ENCODE peak calls at places on chromosomes 13 and 19, in five cellular contexts. S is lower lobe of right lung, F is B cell, L is lower leg skin, C is kidney epithelial cell. P is an unnamed sample.

GRCh38 chr13:90238433-90238832 is 1109.1 kb upstream of the MIR17HG start:
- DNase-seq in F (no peak), S (no peak), L (no peak), C (no peak), P (no peak)

GRCh38 chr19:6743714-6744380 is 4.4 kb downstream of the TRIP10 start:
- DNase-seq in S (peak; percentile 11), C (no peak), F (no peak), L (no peak), P (no peak)

GRCh38 chr13:66689628-66690027 is 540.5 kb downstream of the PCDH9 start:
- DNase-seq in L (no peak), C (no peak), S (no peak), F (no peak), P (no peak)

GRCh38 chr19:31141301-31141700 is 207.9 kb downstream of the TSHZ3 start:
- DNase-seq in L (peak; percentile 60), S (no peak), C (no peak), F (no peak), P (no peak)

GRCh38 chr13:74288361-74288911 is 154.2 kb upstream of the KLF12 start:
- DNase-seq in S (no peak), F (peak; percentile 56), C (no peak), L (peak; percentile 86), P (no peak)

GRCh38 chr13:49219647-49220034 is 497 bp upstream of the MLNR start:
- DNase-seq in F (no peak), S (no peak), L (no peak), C (no peak), P (no peak)

GRCh38 chr19:33515921-33516320 is 5.7 kb downstream of the PEPD start:
- DNase-seq in L (no peak), F (no peak), C (no peak), S (no peak), P (no peak)

GRCh38 chr19:3073159-3073563 is 10.9 kb upstream of the TLE5 start:
- DNase-seq in L (no peak), S (no peak), C (peak; percentile 18), F (no peak), P (no peak)

GRCh38 chr19:12847159-12848139 is 9.1 kb downstream of the MAST1 start:
- DNase-seq in F (peak; percentile 84), S (peak; percentile 92), C (peak; percentile 43), L (peak; percentile 96), P (peak; percentile 98)

GRCh38 chr19:3451451-3451866 is 28.9 kb downstream of the SMIM24 start:
- DNase-seq in C (no peak), L (no peak), F (no peak), S (no peak), P (no peak)

GRCh38 chr19:34220472-34221063 is 33.8 kb upstream of the GARRE1 start:
- DNase-seq in L (peak; percentile 87), C (no peak), F (peak; percentile 65), S (no peak), P (peak; percentile 25)

GRCh38 chr13:88932950-88933349 is 1261.8 kb downstream of the SLITRK5 start:
- DNase-seq in C (no peak), S (no peak), F (no peak), L (no peak), P (no peak)

GRCh38 chr19:3548594-3548993 is 8.8 kb downstream of the MFSD12 start:
- DNase-seq in C (no peak), L (no peak), S (peak; percentile 79), F (no peak), P (no peak)

GRCh38 chr13:111610879-111611278 is 290.4 kb downstream of the TEX29 start:
- DNase-seq in S (no peak), L (peak; percentile 56), F (no peak), C (no peak), P (no peak)

GRCh38 chr19:28847468-28847867 is 365.5 kb downstream of the UQCRFS1 start:
- DNase-seq in L (peak; percentile 42), F (no peak), C (no peak), S (no peak), P (no peak)

GRCh38 chr13:111211789-111212516 is 96.8 kb downstream of the ARHGEF7 start:
- DNase-seq in S (no peak), C (no peak), L (no peak), F (no peak), P (no peak)

GRCh38 chr19:46279177-46279576 is 17.7 kb upstream of the HIF3A start:
- DNase-seq in L (no peak), S (no peak), F (no peak), C (no peak), P (no peak)

GRCh38 chr19:55255618-55256423 is 3.0 kb downstream of the PPP6R1 start:
- DNase-seq in S (no peak), C (no peak), F (peak; percentile 52), L (no peak), P (no peak)

GRCh38 chr19:21569497-21569870 is 64.1 kb downstream of the ZNF429 start:
- DNase-seq in C (no peak), S (peak; percentile 80), L (no peak), F (peak; percentile 57), P (no peak)

GRCh38 chr13:72304121-72304745 is 423.2 kb downstream of the MZT1 start:
- DNase-seq in F (no peak), C (no peak), S (no peak), L (no peak), P (no peak)

GRCh38 chr19:31317542-31317941 is 31.7 kb downstream of the TSHZ3 start:
- DNase-seq in C (no peak), L (no peak), S (no peak), F (no peak), P (no peak)

GRCh38 chr19:11551603-11552235 is 7.3 kb downstream of the ELOF1 start:
- DNase-seq in C (no peak), L (no peak), F (no peak), S (no peak), P (no peak)

GRCh38 chr13:111484129-111484925 is 163.9 kb downstream of the TEX29 start:
- DNase-seq in C (no peak), L (peak; percentile 80), S (no peak), F (no peak), P (no peak)

GRCh38 chr19:28522545-28522922 is 690.4 kb downstream of the UQCRFS1 start:
- DNase-seq in L (no peak), C (no peak), F (no peak), S (no peak), P (no peak)

GRCh38 chr19:17718467-17718987 is 753 bp upstream of the MAP1S start:
- DNase-seq in C (no peak), L (no peak), F (no peak), S (no peak), P (no peak)

GRCh38 chr19:17718988-17719711 is at the start of gene MAP1S:
- DNase-seq in C (no peak), L (peak; percentile 88), F (peak; percentile 72), S (peak; percentile 75), P (peak; percentile 66)

GRCh38 chr19:17719730-17720486 is 628 bp downstream of the MAP1S start:
- DNase-seq in C (no peak), S (peak; percentile 73), L (no peak), F (no peak), P (no peak)

GRCh38 chr19:17720487-17720839 is 1.2 kb downstream of the MAP1S start:
- DNase-seq in C (no peak), F (no peak), S (no peak), L (no peak), P (no peak)

DNA sequence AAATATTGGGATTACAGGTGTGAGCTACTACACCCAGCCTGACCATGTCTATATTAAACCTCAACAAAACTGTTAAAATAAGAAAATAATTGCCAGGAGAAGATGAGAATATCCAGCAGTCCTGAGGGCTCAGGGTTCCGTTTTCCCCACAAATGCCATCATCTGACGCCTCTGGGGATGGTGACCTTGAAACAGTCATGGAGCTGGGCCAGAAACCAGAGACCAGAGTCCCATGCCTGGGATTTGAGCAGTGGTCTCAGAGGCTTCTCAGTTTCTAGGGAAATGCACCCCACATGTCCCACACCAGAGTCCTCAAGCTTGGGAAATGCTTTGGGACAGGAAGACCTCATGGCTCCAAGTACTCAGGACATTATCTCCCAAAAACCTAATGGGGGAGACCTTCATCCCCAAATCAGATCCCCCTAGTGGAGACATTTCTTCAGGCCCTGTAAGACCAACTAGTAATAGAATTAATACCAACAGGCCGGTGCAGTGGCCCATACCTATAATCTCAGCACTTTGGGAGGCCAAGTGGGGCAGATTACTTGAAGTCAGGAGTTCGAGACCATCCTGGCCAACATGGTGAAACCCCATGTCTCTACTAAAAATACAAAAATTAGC is 2.9 kb upstream of the MAP1S start:
- DNase-seq in F (no peak), C (no peak), L (no peak), S (no peak), P (no peak)
- TF ChIP-seq CTCF in F (no peak), C (no peak), L (no peak), S (no peak), P (no peak)

GRCh38 chr19:41748012-41748411 is 7.3 kb upstream of the CEACAM6 start:
- DNase-seq in F (no peak), C (no peak), S (no peak), L (no peak), P (no peak)

GRCh38 chr19:41744850-41745249 is 10.5 kb upstream of the CEACAM6 start:
- DNase-seq in S (no peak), L (no peak), C (no peak), F (no peak), P (no peak)

GRCh38 chr19:41741244-41741554 is 14.1 kb upstream of the CEACAM6 start:
- DNase-seq in L (no peak), S (no peak), F (no peak), C (no peak), P (no peak)

GRCh38 chr19:41745761-41746160 is 9.6 kb upstream of the CEACAM6 start:
- DNase-seq in C (no peak), L (no peak), S (no peak), F (no peak), P (no peak)

DNA sequence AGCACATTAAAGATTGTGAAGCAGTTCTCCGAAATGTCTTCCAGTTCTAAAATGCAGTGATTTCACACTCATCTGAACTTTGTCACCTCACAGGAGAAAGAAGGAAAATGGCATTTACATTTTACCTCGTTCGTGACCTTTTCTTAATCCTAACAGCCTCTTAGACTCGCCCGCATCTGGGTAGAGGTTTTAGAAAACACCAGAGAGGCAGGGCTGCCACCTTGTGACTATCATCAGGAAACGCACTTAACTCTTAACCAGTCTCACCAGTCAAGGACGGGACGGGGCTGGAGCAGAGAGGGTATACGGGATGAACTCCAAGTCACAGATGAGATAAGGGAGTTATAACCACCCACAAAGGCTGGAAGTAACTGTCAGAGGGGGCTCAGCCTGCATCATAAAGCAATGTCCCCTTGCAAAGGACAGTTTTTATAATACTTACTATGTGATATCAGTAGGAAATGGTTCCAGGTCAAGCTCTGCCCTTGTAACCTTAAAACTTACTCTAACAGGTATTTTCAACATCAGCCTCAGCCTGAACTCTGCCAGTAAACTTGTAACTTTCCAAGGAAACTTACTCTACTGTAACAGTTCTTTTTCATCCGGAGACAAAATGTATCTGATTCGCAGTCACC is 8.6 kb upstream of the CEACAM6 start:
- DNase-seq in S (peak; percentile 62), C (no peak), F (no peak), L (peak; percentile 49), P (no peak)
- TF ChIP-seq CTCF in S (peak; percentile 49), C (peak; percentile 54), F (peak; percentile 46), L (no peak), P (peak; percentile 11)

DNA sequence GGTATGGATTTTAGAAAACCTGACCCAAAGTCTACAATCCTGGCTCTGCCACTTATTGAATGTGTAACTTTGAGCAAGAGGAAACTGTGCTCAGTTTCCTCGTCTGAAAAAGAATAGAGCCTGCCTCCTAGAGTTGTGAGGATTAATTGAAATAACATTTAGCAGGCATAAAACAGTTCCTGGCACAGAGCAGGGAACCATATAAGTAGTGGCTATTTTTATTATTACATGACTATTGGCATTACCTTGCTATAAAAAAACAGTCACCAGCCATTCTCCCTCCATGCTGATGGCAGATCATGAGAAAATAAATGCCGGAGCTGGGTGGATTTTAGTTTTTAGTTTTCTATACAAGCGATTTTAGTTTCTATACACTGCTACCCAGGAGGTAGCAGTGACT is 5.8 kb downstream of the DOCK9 start:
- DNase-seq in L (no peak), F (no peak), S (no peak), C (no peak), P (no peak)
- TF ChIP-seq CTCF in L (no peak), F (no peak), S (no peak), C (no peak), P (no peak)

GRCh38 chr19:48111280-48111679 is 663 bp upstream of the PLA2G4C start:
- DNase-seq in C (no peak), S (no peak), F (no peak), L (no peak), P (no peak)
- TF ChIP-seq CTCF in C (no peak), S (no peak), F (no peak), L (no peak), P (no peak)